ENCODE peak calls at places on chromosomes 5 and 9, in five cellular contexts. Y, O, P, A and E are unnamed samples.

GRCh38 chr9:78167356-78167755 is 68.5 kb upstream of the CEP78 start:
- DNase-seq in Y (no peak), P (no peak), A (no peak), O (no peak), E (no peak)

GRCh38 chr9:77575785-77576184 is 72.3 kb downstream of the GNA14 start:
- DNase-seq in P (peak; percentile 25), O (no peak), Y (no peak), A (peak; percentile 53), E (no peak)

GRCh38 chr5:121315786-121316185 is 535.9 kb upstream of the FTMT start:
- DNase-seq in P (no peak), O (no peak), A (no peak), Y (no peak), E (no peak)

GRCh38 chr5:57445006-57445714 is 37.5 kb downstream of the ACTBL2 start:
- DNase-seq in A (no peak), Y (no peak), P (no peak), O (no peak), E (no peak)

GRCh38 chr5:80184235-80185023 is 71.4 kb downstream of the SERINC5 start:
- DNase-seq in P (no peak), Y (no peak), A (no peak), O (no peak), E (no peak)

GRCh38 chr5:133839721-133840120 is 128.7 kb downstream of the C5orf15 start:
- DNase-seq in O (no peak), P (no peak), A (no peak), Y (no peak), E (no peak)

GRCh38 chr5:2887401-2888348 is 136.2 kb upstream of the IRX2 start:
- DNase-seq in O (no peak), P (no peak), A (no peak), Y (no peak), E (peak; percentile 82)

GRCh38 chr5:10538789-10539684 is 24.8 kb upstream of the ANKRD33B start:
- DNase-seq in Y (no peak), O (no peak), A (no peak), P (no peak), E (peak; percentile 44)

GRCh38 chr5:14870347-14871083 is 1.1 kb downstream of the ANKH start:
- DNase-seq in A (no peak), P (no peak), Y (peak; percentile 39), O (peak; percentile 26), E (no peak)

GRCh38 chr5:60852940-60853339 is 8.9 kb upstream of the ELOVL7 start:
- DNase-seq in A (no peak), P (no peak), Y (no peak), O (no peak), E (no peak)

GRCh38 chr5:167899490-167899889 is 392.0 kb upstream of the WWC1 start:
- DNase-seq in P (no peak), O (no peak), Y (no peak), A (peak; percentile 57), E (no peak)

GRCh38 chr9:73067074-73067473 is 84.6 kb upstream of the ANXA1 start:
- DNase-seq in A (no peak), O (no peak), P (no peak), Y (no peak), E (no peak)

GRCh38 chr5:31347558-31347905 is 154.0 kb downstream of the CDH6 start:
- DNase-seq in Y (no peak), O (no peak), P (no peak), A (no peak), E (no peak)

GRCh38 chr9:69771775-69772418 is 12.1 kb upstream of the PTAR1 start:
- DNase-seq in O (no peak), P (no peak), A (peak; percentile 75), Y (no peak), E (no peak)

GRCh38 chr5:121384359-121384758 is 467.3 kb upstream of the FTMT start:
- DNase-seq in A (no peak), O (no peak), Y (no peak), P (no peak), E (no peak)

GRCh38 chr9:108130896-108131295 is 641.3 kb upstream of the KLF4 start:
- DNase-seq in A (no peak), P (no peak), Y (no peak), O (no peak), E (no peak)

GRCh38 chr5:38574009-38574408 is 17.6 kb upstream of the LIFR start:
- DNase-seq in A (no peak), O (no peak), P (no peak), Y (no peak), E (no peak)

GRCh38 chr9:13270734-13271133 is 8.8 kb downstream of the MPDZ start:
- DNase-seq in Y (no peak), O (no peak), A (no peak), P (no peak), E (no peak)

GRCh38 chr9:110121170-110121569 is 86.8 kb downstream of the C9orf152 start:
- DNase-seq in Y (no peak), O (no peak), P (no peak), A (no peak), E (no peak)

GRCh38 chr9:14346301-14346721 is 32.4 kb upstream of the NFIB start:
- DNase-seq in A (peak; percentile 56), P (no peak), Y (peak; percentile 41), O (no peak), E (no peak)

GRCh38 chr5:138966236-138966985 is 91.3 kb upstream of the LRRTM2 start:
- DNase-seq in P (no peak), A (no peak), Y (no peak), O (no peak), E (no peak)

GRCh38 chr5:1974501-1975405 is 92.0 kb upstream of the IRX4 start:
- DNase-seq in Y (no peak), P (no peak), A (no peak), O (no peak), E (no peak)

GRCh38 chr5:96093890-96094381 is 132.3 kb upstream of the ELL2 start:
- DNase-seq in O (no peak), A (no peak), Y (no peak), P (no peak), E (no peak)

GRCh38 chr5:91283899-91284298 is 99.2 kb downstream of the ARRDC3 start:
- DNase-seq in P (no peak), Y (no peak), O (no peak), A (peak; percentile 47), E (no peak)

GRCh38 chr9:130466537-130467217 is 21.9 kb downstream of the ASS1 start:
- DNase-seq in Y (no peak), P (no peak), O (no peak), A (no peak), E (no peak)

GRCh38 chr5:40578501-40579451 is 100.9 kb upstream of the PTGER4 start:
- DNase-seq in O (peak; percentile 36), A (peak; percentile 35), P (no peak), Y (no peak), E (no peak)

GRCh38 chr5:82728931-82729717 is 348.1 kb downstream of the TMEM167A start:
- DNase-seq in Y (no peak), A (no peak), P (no peak), O (no peak), E (no peak)

GRCh38 chr9:102631559-102631958 is 363.6 kb upstream of the CYLC2 start:
- DNase-seq in P (no peak), A (no peak), Y (no peak), O (no peak), E (no peak)

GRCh38 chr5:64947801-64948200 is 179.1 kb downstream of the CWC27 start:
- DNase-seq in Y (no peak), P (no peak), O (no peak), A (no peak), E (no peak)

GRCh38 chr5:1527533-1528205 is 3.9 kb upstream of the LPCAT1 start:
- DNase-seq in Y (no peak), O (no peak), A (no peak), P (no peak), E (peak; percentile 68)

GRCh38 chr5:89351232-89351631 is 468.2 kb upstream of the MEF2C start:
- DNase-seq in A (peak; percentile 70), P (no peak), Y (no peak), O (no peak), E (no peak)

GRCh38 chr9:16825971-16826370 is 44.5 kb downstream of the BNC2 start:
- DNase-seq in Y (no peak), O (no peak), P (no peak), A (peak; percentile 57), E (no peak)

GRCh38 chr5:52943285-52943684 is 45.9 kb upstream of the ITGA2 start:
- DNase-seq in P (no peak), Y (no peak), A (no peak), O (no peak), E (no peak)

GRCh38 chr5:103258957-103259704 is 568 bp downstream of the MACIR start:
- DNase-seq in A (peak; percentile 40), O (no peak), P (peak; percentile 32), Y (peak; percentile 57), E (peak; percentile 94)

GRCh38 chr5:119344231-119344630 is 11.6 kb upstream of the TNFAIP8 start:
- DNase-seq in P (no peak), A (no peak), Y (no peak), O (no peak), E (no peak)
- TF ChIP-seq CTCF in P (no peak), A (no peak), Y (no peak), O (no peak), E (no peak)

GRCh38 chr9:32550046-32550608 is 2.0 kb upstream of the SMIM27 start:
- DNase-seq in Y (no peak), A (peak; percentile 35), P (no peak), O (no peak), E (no peak)
- TF ChIP-seq CTCF in Y (no peak), A (peak; percentile 12), P (no peak), O (no peak), E (peak; percentile 48)

GRCh38 chr5:119873611-119874010 is 244.3 kb downstream of the FAM170A start:
- DNase-seq in P (no peak), Y (no peak), A (no peak), O (no peak), E (no peak)
- TF ChIP-seq CTCF in P (no peak), Y (no peak), A (no peak), O (no peak), E (no peak)

GRCh38 chr5:72280655-72281069 is 39.4 kb downstream of the MRPS27 start:
- DNase-seq in P (no peak), Y (no peak), A (peak; percentile 66), O (no peak), E (no peak)
- TF ChIP-seq CTCF in P (peak; percentile 59), Y (peak; percentile 59), A (peak; percentile 63), O (peak; percentile 24), E (peak; percentile 87)

GRCh38 chr9:121023064-121023463 is 27.0 kb downstream of the C5 start:
- DNase-seq in P (no peak), A (peak; percentile 14), Y (no peak), O (no peak), E (no peak)
- TF ChIP-seq CTCF in P (peak; percentile 39), A (peak; percentile 23), Y (no peak), O (peak; percentile 21), E (peak; percentile 55)

GRCh38 chr5:171342362-171343111 is 33.5 kb downstream of the TLX3 start:
- DNase-seq in Y (no peak), P (peak; percentile 58), O (no peak), A (peak; percentile 77), E (no peak)
- TF ChIP-seq CTCF in Y (peak; percentile 68), P (peak; percentile 84), O (peak; percentile 63), A (peak; percentile 73), E (peak; percentile 89)